ENCODE peak calls at places on chromosomes 1 and 21, in five cellular contexts. R is cardiac fibroblast, Q is fibroblast of lung, K is uterus, A is epithelial cell of esophagus. E is an unnamed sample.

GRCh38 chr1:208231929-208232360 is 12.2 kb downstream of the PLXNA2 start:
- DNase-seq in R (peak; percentile 52), Q (peak; percentile 80), K (no peak), A (peak; percentile 29), E (no peak)

GRCh38 chr1:240304466-240304865 is 212.8 kb downstream of the FMN2 start:
- DNase-seq in R (no peak), Q (no peak), K (no peak), A (no peak), E (no peak)

GRCh38 chr1:22133928-22134324 is 9.0 kb downstream of the WNT4 start:
- DNase-seq in R (no peak), Q (no peak), K (no peak), A (no peak), E (no peak)

GRCh38 chr1:93749894-93750301 is 68.3 kb upstream of the BCAR3 start:
- DNase-seq in R (peak; percentile 13), Q (no peak), K (no peak), A (peak; percentile 51), E (no peak)

GRCh38 chr21:14581902-14582457 is 35.9 kb upstream of the SAMSN1 start:
- DNase-seq in R (no peak), Q (no peak), K (no peak), A (no peak), E (no peak)

GRCh38 chr21:45259206-45259795 is 28.4 kb downstream of the POFUT2 start:
- DNase-seq in R (no peak), Q (no peak), K (no peak), A (no peak), E (no peak)

GRCh38 chr1:152107984-152108898 is 7.0 kb downstream of the TCHH start:
- DNase-seq in R (peak; percentile 75), Q (peak; percentile 55), K (no peak), A (peak; percentile 69), E (no peak)

GRCh38 chr1:155175281-155175926 is 1.8 kb downstream of the TRIM46 start:
- DNase-seq in R (no peak), Q (no peak), K (no peak), A (no peak), E (no peak)

GRCh38 chr21:28779914-28780313 is 212.8 kb downstream of the LTN1 start:
- DNase-seq in R (no peak), Q (no peak), K (no peak), A (no peak), E (no peak)

GRCh38 chr1:63068626-63069025 is 253.7 kb upstream of the FOXD3 start:
- DNase-seq in R (peak; percentile 27), Q (no peak), K (no peak), A (peak; percentile 55), E (no peak)

GRCh38 chr1:231613419-231614349 is 12.9 kb upstream of the DISC1 start:
- DNase-seq in R (no peak), Q (no peak), K (no peak), A (peak; percentile 26), E (no peak)

GRCh38 chr1:54542962-54543539 is 5.0 kb upstream of the ACOT11 start:
- DNase-seq in R (peak; percentile 46), Q (peak; percentile 61), K (no peak), A (peak; percentile 36), E (no peak)

GRCh38 chr1:161803181-161803580 is 37.1 kb downstream of the ATF6 start:
- DNase-seq in R (no peak), Q (no peak), K (no peak), A (peak; percentile 32), E (no peak)

GRCh38 chr1:169682077-169682476 is 29.3 kb downstream of the SELL start:
- DNase-seq in R (no peak), Q (no peak), K (no peak), A (no peak), E (no peak)

DNA sequence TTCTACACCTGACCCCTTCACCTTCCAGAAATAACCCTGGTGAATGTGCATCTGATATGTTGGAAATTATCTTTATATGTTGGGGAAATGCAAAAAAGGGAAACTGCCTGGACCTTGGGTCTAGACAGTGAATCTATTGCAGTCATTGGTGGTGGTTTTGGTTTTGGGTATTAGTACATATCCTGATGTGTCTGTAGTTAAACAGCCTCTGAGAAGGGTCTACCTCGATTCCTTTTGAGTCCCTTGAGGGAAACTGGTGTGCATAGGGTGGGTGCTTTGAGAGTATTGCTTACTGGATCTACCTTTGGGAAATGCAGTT is 127.3 kb upstream of the KIAA0040 start:
- DNase-seq in R (no peak), Q (no peak), K (no peak), A (no peak), E (no peak)
- TF ChIP-seq CTCF in R (no peak), Q (no peak), K (no peak), A (no peak), E (no peak)

GRCh38 chr1:67652800-67653199 is 32.2 kb upstream of the GADD45A start:
- DNase-seq in R (peak; percentile 92), Q (peak; percentile 78), K (peak; percentile 56), A (peak; percentile 87), E (peak; percentile 55)

GRCh38 chr1:67650061-67650460 is 34.9 kb upstream of the GADD45A start:
- DNase-seq in R (no peak), Q (no peak), K (no peak), A (no peak), E (no peak)

GRCh38 chr1:67651031-67651430 is 34.0 kb upstream of the GADD45A start:
- DNase-seq in R (no peak), Q (no peak), K (no peak), A (no peak), E (no peak)

GRCh38 chr1:67655581-67655980 is 29.4 kb upstream of the GADD45A start:
- DNase-seq in R (no peak), Q (no peak), K (no peak), A (no peak), E (no peak)

DNA sequence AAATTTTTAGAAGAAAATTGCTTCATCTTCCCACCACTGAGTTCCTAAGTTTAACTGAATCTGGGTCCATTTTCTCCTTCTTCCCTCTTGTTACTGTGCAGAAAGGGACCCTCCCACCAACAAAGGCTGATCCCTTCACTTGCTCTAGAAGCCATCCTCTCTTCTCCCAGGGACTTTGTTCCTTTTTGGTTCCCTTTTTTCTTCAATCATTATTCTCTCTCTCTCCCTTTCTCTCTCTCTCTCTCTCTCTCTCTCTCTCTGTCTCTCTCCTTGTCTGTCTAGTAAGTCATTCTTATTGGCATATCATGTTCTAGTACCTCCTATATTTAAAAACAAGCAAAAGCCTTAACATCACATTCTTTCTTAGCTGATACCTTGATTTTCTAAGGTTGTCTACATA is 31.7 kb upstream of the GADD45A start:
- DNase-seq in R (no peak), Q (no peak), K (no peak), A (no peak), E (no peak)
- H3K4me3 ChIP-seq in R (no peak overlapping the region), Q (no peak overlapping the region), K (no peak overlapping the region), A (no peak overlapping the region), E (no peak overlapping the region)

GRCh38 chr1:226201029-226201593 is 14.6 kb upstream of the ACBD3 start:
- DNase-seq in R (peak; percentile 49), Q (no peak), K (no peak), A (peak; percentile 31), E (no peak)
- TF ChIP-seq CTCF in R (peak; percentile 49), Q (peak; percentile 51), K (no peak), A (peak; percentile 53), E (no peak)

GRCh38 chr1:160125761-160126160 is 10.2 kb downstream of the ATP1A2 start:
- DNase-seq in R (peak; percentile 46), Q (peak; percentile 58), K (no peak), A (no peak), E (no peak)
- H3K4me3 ChIP-seq in R (no peak overlapping the region), Q (no peak overlapping the region), K (no peak overlapping the region), A (no peak overlapping the region), E (no peak overlapping the region)

E was measured in lower leg skin.